ENCODE peak calls at places on chromosomes 4 and X, in ten cellular contexts. M is GM19239; G is astrocyte of the spinal cord; S is CD4-positive, alpha-beta T cell; Z is HTR-8/SVneo; K is spleen; A is mucosa of gallbladder; W is epithelial cell of proximal tubule; Y is T-cell; I is EH. L is an unnamed sample.

GRCh38 chr4:76804060-76804459 is 93.9 kb downstream of the SOWAHB start:
- DNase-seq in M (no peak), G (no peak), S (no peak), Z (no peak), K (no peak), A (no peak), W (no peak), Y (no peak), I (peak), L (no peak)

GRCh38 chr4:48683784-48684666 is 96.1 kb downstream of the FRYL start:
- DNase-seq in M (no peak), G (no peak), S (no peak), Z (no peak), K (no peak), A (no peak), W (no peak), Y (no peak), I (no peak), L (no peak)

GRCh38 chr4:89681219-89681618 is 155.7 kb downstream of the SNCA start:
- DNase-seq in M (no peak), G (no peak), S (no peak), Z (no peak), K (peak), A (no peak), W (no peak), Y (no peak), I (no peak), L (no peak)

GRCh38 chr4:6464842-6465588 is 7.4 kb downstream of the PPP2R2C start:
- DNase-seq in M (no peak), G (no peak), S (no peak), Z (no peak), K (peak), A (no peak), W (no peak), Y (no peak), I (no peak), L (no peak)

GRCh38 chrX:70332600-70332999 is 42.7 kb downstream of the KIF4A start:
- DNase-seq in M (no peak), G (no peak), S (no peak), Z (no peak), K (no peak), A (no peak), W (no peak), Y (no peak), I (no peak), L (no peak)

GRCh38 chr4:86927843-86928395 is 6.9 kb upstream of the AFF1 start:
- DNase-seq in M (no peak), G (peak), S (no peak), Z (peak), K (no peak), A (no peak), W (peak), Y (no peak), I (peak), L (no peak)

GRCh38 chrX:33840176-33840575 is 291.9 kb downstream of the FAM47A start:
- DNase-seq in M (no peak), G (no peak), S (no peak), Z (no peak), K (no peak), A (no peak), W (no peak), Y (no peak), I (no peak), L (no peak)

GRCh38 chr4:142350886-142351285 is 495.2 kb downstream of the INPP4B start:
- DNase-seq in M (no peak), G (peak), S (no peak), Z (no peak), K (no peak), A (no peak), W (no peak), Y (no peak), I (peak), L (no peak)

GRCh38 chr4:136680761-136681160 is 851.5 kb downstream of the PCDH18 start:
- DNase-seq in M (no peak), G (no peak), S (no peak), Z (no peak), K (no peak), A (no peak), W (no peak), Y (no peak), I (no peak), L (no peak)

GRCh38 chr4:185738038-185738552 is 73.9 kb downstream of the SORBS2 start:
- DNase-seq in M (no peak), G (peak), S (no peak), Z (no peak), K (no peak), A (no peak), W (no peak), Y (no peak), I (peak), L (no peak)

GRCh38 chrX:16725067-16725466 is 5.7 kb downstream of the SYAP1 start:
- DNase-seq in M (no peak), G (no peak), S (no peak), Z (no peak), K (no peak), A (no peak), W (no peak), Y (no peak), I (no peak), L (no peak)

GRCh38 chr4:95910749-95911148 is 70.9 kb downstream of the PDHA2 start:
- DNase-seq in M (no peak), G (no peak), S (no peak), Z (no peak), K (no peak), A (no peak), W (no peak), Y (no peak), I (no peak), L (no peak)

GRCh38 chrX:13078739-13079444 is 34.5 kb upstream of the FAM9C start:
- DNase-seq in M (no peak), G (peak), S (no peak), Z (no peak), K (no peak), A (peak), W (no peak), Y (no peak), I (peak), L (no peak)

GRCh38 chr4:13988347-13989265 is 361.1 kb upstream of the BOD1L1 start:
- DNase-seq in M (no peak), G (peak), S (no peak), Z (peak), K (no peak), A (no peak), W (peak), Y (no peak), I (peak), L (no peak)

GRCh38 chrX:47796433-47796906 is 40.2 kb upstream of the ZNF81 start:
- DNase-seq in M (no peak), G (peak), S (no peak), Z (peak), K (no peak), A (no peak), W (no peak), Y (no peak), I (peak), L (no peak)

GRCh38 chr4:153792007-153792892 is 3.4 kb upstream of the SFRP2 start:
- DNase-seq in M (no peak), G (peak), S (no peak), Z (no peak), K (no peak), A (peak), W (peak), Y (no peak), I (peak), L (peak)

GRCh38 chr4:41977709-41978108 is 3.8 kb upstream of the DCAF4L1 start:
- DNase-seq in M (no peak), G (no peak), S (no peak), Z (no peak), K (no peak), A (no peak), W (no peak), Y (no peak), I (peak), L (no peak)

GRCh38 chr4:142523111-142523510 is 323.0 kb downstream of the INPP4B start:
- DNase-seq in M (no peak), G (no peak), S (no peak), Z (no peak), K (no peak), A (no peak), W (no peak), Y (no peak), I (no peak), L (no peak)

GRCh38 chr4:139773560-139774318 is 108.1 kb downstream of the MGST2 start:
- DNase-seq in M (no peak), G (no peak), S (no peak), Z (no peak), K (no peak), A (no peak), W (no peak), Y (no peak), I (peak), L (no peak)

GRCh38 chr4:2787230-2788100 is 5.4 kb upstream of the SH3BP2 start:
- DNase-seq in M (peak), G (no peak), S (no peak), Z (no peak), K (peak), A (no peak), W (no peak), Y (peak), I (no peak), L (peak)

GRCh38 chr4:93897559-93897958 is 69.0 kb downstream of the ATOH1 start:
- DNase-seq in M (no peak), G (peak), S (no peak), Z (peak), K (no peak), A (no peak), W (no peak), Y (no peak), I (peak), L (no peak)

GRCh38 chr4:124694961-124695598 is 17.5 kb downstream of the ANKRD50 start:
- DNase-seq in M (no peak), G (no peak), S (no peak), Z (no peak), K (no peak), A (no peak), W (no peak), Y (no peak), I (no peak), L (no peak)

GRCh38 chrX:17860179-17860780 is 818 bp downstream of the RAI2 start:
- DNase-seq in M (no peak), G (no peak), S (no peak), Z (no peak), K (no peak), A (peak), W (no peak), Y (no peak), I (no peak), L (no peak)

GRCh38 chr4:122873752-122874151 is 47.1 kb downstream of the FGF2 start:
- DNase-seq in M (no peak), G (peak), S (no peak), Z (no peak), K (no peak), A (no peak), W (peak), Y (no peak), I (peak), L (no peak)

GRCh38 chrX:40415675-40416074 is 165.1 kb upstream of the ATP6AP2 start:
- DNase-seq in M (no peak), G (no peak), S (no peak), Z (no peak), K (no peak), A (no peak), W (no peak), Y (no peak), I (no peak), L (no peak)

GRCh38 chr4:1904042-1904441 is 32.8 kb downstream of the NSD2 start:
- DNase-seq in M (no peak), G (no peak), S (no peak), Z (no peak), K (no peak), A (no peak), W (no peak), Y (no peak), I (no peak), L (no peak)

GRCh38 chrX:97850911-97851310 is 967.2 kb downstream of the RPA4 start:
- DNase-seq in M (no peak), G (no peak), S (no peak), Z (no peak), K (no peak), A (no peak), W (no peak), Y (no peak), I (no peak), L (no peak)

GRCh38 chrX:138740361-138740760 is 28.8 kb upstream of the FGF13 start:
- DNase-seq in M (no peak), G (no peak), S (no peak), Z (no peak), K (no peak), A (no peak), W (no peak), Y (no peak), I (no peak), L (no peak)

GRCh38 chr4:98094118-98094517 is 49.2 kb downstream of the STPG2 start:
- DNase-seq in M (no peak), G (no peak), S (no peak), Z (no peak), K (no peak), A (peak), W (peak), Y (no peak), I (no peak), L (no peak)

GRCh38 chr4:129604632-129605031 is 508.7 kb downstream of the C4orf33 start:
- DNase-seq in M (no peak), G (no peak), S (no peak), Z (no peak), K (no peak), A (no peak), W (no peak), Y (no peak), I (no peak), L (no peak)

GRCh38 chrX:72526534-72527508 is 45.8 kb downstream of the HDAC8 start:
- DNase-seq in M (no peak), G (peak), S (no peak), Z (no peak), K (no peak), A (no peak), W (no peak), Y (no peak), I (no peak), L (no peak)

GRCh38 chr4:108117473-108118182 is 51.1 kb downstream of the LEF1 start:
- DNase-seq in M (no peak), G (peak), S (no peak), Z (no peak), K (no peak), A (no peak), W (no peak), Y (no peak), I (peak), L (no peak)

GRCh38 chr4:181911420-181911819 is 331.8 kb upstream of the TENM3 start:
- DNase-seq in M (no peak), G (peak), S (no peak), Z (no peak), K (no peak), A (no peak), W (no peak), Y (no peak), I (peak), L (no peak)

GRCh38 chr4:156778093-156778492 is 193.5 kb downstream of the PDGFC start:
- DNase-seq in M (no peak), G (peak), S (no peak), Z (no peak), K (no peak), A (no peak), W (no peak), Y (no peak), I (peak), L (no peak)

GRCh38 chr4:143424276-143424675 is 87.6 kb downstream of the GAB1 start:
- DNase-seq in M (no peak), G (no peak), S (no peak), Z (no peak), K (no peak), A (no peak), W (no peak), Y (no peak), I (peak), L (no peak)

GRCh38 chr4:7342581-7343352 is 92.0 kb downstream of the PSAPL1 start:
- DNase-seq in M (no peak), G (no peak), S (no peak), Z (no peak), K (peak), A (no peak), W (no peak), Y (no peak), I (no peak), L (no peak)

GRCh38 chr4:20723019-20723418 is 22.8 kb downstream of the PACRGL start:
- DNase-seq in M (no peak), G (no peak), S (no peak), Z (no peak), K (no peak), A (no peak), W (no peak), Y (no peak), I (peak), L (no peak)

GRCh38 chr4:157804986-157805385 is 367.8 kb downstream of the GASK1B start:
- DNase-seq in M (no peak), G (peak), S (no peak), Z (no peak), K (no peak), A (no peak), W (no peak), Y (no peak), I (no peak), L (no peak)

GRCh38 chrX:49884290-49884862 is 5.1 kb downstream of the USP27X start:
- DNase-seq in M (peak), G (peak), S (peak), Z (peak), K (peak), A (peak), W (no peak), Y (peak), I (peak), L (peak)